ENCODE peak calls at places on chromosomes 5 and 9, in six cellular contexts. One of them, this sample, is unnamed.

GRCh38 chr9:89466451-89467277 is 31.2 kb downstream of the SEMA4D start:
- DNase-seq in NCI-H1105 treated with DMSO at 0.1 percent for 48 hours: no peak
- DNase-seq in germinal center: no peak
- DNase-seq in activated T-helper 1 cell treated with Interleukin-2 at 50 U/mL for 16 hours: no peak
- DNase-seq in SHP77: no peak
- DNase-seq in T-helper 1 cell: no peak
- DNase-seq in this sample: no peak

GRCh38 chr5:159458217-159458711 is 128.0 kb upstream of the IL12B start:
- DNase-seq in germinal center: peak
- DNase-seq in activated T-helper 1 cell treated with Interleukin-2 at 50 U/mL for 16 hours: no peak
- DNase-seq in NCI-H1105 treated with DMSO at 0.1 percent for 48 hours: no peak
- DNase-seq in T-helper 1 cell: no peak
- DNase-seq in SHP77: no peak
- DNase-seq in this sample: no peak

GRCh38 chr5:137695651-137696428 is 40.0 kb downstream of the KLHL3 start:
- DNase-seq in germinal center: no peak
- DNase-seq in T-helper 1 cell: no peak
- DNase-seq in activated T-helper 1 cell treated with Interleukin-2 at 50 U/mL for 16 hours: peak
- DNase-seq in SHP77: no peak
- DNase-seq in NCI-H1105 treated with DMSO at 0.1 percent for 48 hours: no peak
- DNase-seq in this sample: no peak

GRCh38 chr9:123465304-123465703 is 109.3 kb downstream of the CRB2 start:
- DNase-seq in SHP77: no peak
- DNase-seq in germinal center: no peak
- DNase-seq in T-helper 1 cell: no peak
- DNase-seq in NCI-H1105 treated with DMSO at 0.1 percent for 48 hours: no peak
- DNase-seq in activated T-helper 1 cell treated with Interleukin-2 at 50 U/mL for 16 hours: no peak
- DNase-seq in this sample: no peak

GRCh38 chr9:106286249-106286648 is 576.7 kb upstream of the ZNF462 start:
- DNase-seq in NCI-H1105 treated with DMSO at 0.1 percent for 48 hours: peak
- DNase-seq in germinal center: no peak
- DNase-seq in SHP77: peak
- DNase-seq in T-helper 1 cell: no peak
- DNase-seq in activated T-helper 1 cell treated with Interleukin-2 at 50 U/mL for 16 hours: no peak
- DNase-seq in this sample: no peak

GRCh38 chr9:74951725-74952151 is 974 bp downstream of the C9orf40 start:
- DNase-seq in T-helper 1 cell: peak
- DNase-seq in activated T-helper 1 cell treated with Interleukin-2 at 50 U/mL for 16 hours: peak
- DNase-seq in germinal center: peak
- DNase-seq in NCI-H1105 treated with DMSO at 0.1 percent for 48 hours: peak
- DNase-seq in SHP77: peak
- DNase-seq in this sample: peak

GRCh38 chr5:78016831-78017529 is 240.8 kb upstream of the TBCA start:
- DNase-seq in activated T-helper 1 cell treated with Interleukin-2 at 50 U/mL for 16 hours: no peak
- DNase-seq in germinal center: no peak
- DNase-seq in SHP77: no peak
- DNase-seq in NCI-H1105 treated with DMSO at 0.1 percent for 48 hours: peak
- DNase-seq in T-helper 1 cell: no peak
- DNase-seq in this sample: no peak

GRCh38 chr5:144436007-144436406 is 265.3 kb downstream of the KCTD16 start:
- DNase-seq in NCI-H1105 treated with DMSO at 0.1 percent for 48 hours: peak
- DNase-seq in SHP77: no peak
- DNase-seq in activated T-helper 1 cell treated with Interleukin-2 at 50 U/mL for 16 hours: no peak
- DNase-seq in T-helper 1 cell: no peak
- DNase-seq in germinal center: no peak
- DNase-seq in this sample: no peak

GRCh38 chr9:77433675-77434445 is 214.3 kb downstream of the GNA14 start:
- DNase-seq in NCI-H1105 treated with DMSO at 0.1 percent for 48 hours: peak
- DNase-seq in germinal center: peak
- DNase-seq in SHP77: peak
- DNase-seq in activated T-helper 1 cell treated with Interleukin-2 at 50 U/mL for 16 hours: peak
- DNase-seq in T-helper 1 cell: no peak
- DNase-seq in this sample: peak

GRCh38 chr5:50623666-50624065 is 42.8 kb upstream of the PARP8 start:
- DNase-seq in activated T-helper 1 cell treated with Interleukin-2 at 50 U/mL for 16 hours: no peak
- DNase-seq in germinal center: no peak
- DNase-seq in NCI-H1105 treated with DMSO at 0.1 percent for 48 hours: no peak
- DNase-seq in T-helper 1 cell: no peak
- DNase-seq in SHP77: no peak
- DNase-seq in this sample: no peak

GRCh38 chr9:135702002-135702721 is at the start of gene KCNT1:
- DNase-seq in T-helper 1 cell: no peak
- DNase-seq in germinal center: peak
- DNase-seq in SHP77: peak
- DNase-seq in NCI-H1105 treated with DMSO at 0.1 percent for 48 hours: peak
- DNase-seq in activated T-helper 1 cell treated with Interleukin-2 at 50 U/mL for 16 hours: peak
- DNase-seq in this sample: peak

GRCh38 chr9:95077053-95077765 is 240.3 kb downstream of the FANCC start:
- DNase-seq in NCI-H1105 treated with DMSO at 0.1 percent for 48 hours: no peak
- DNase-seq in germinal center: no peak
- DNase-seq in T-helper 1 cell: no peak
- DNase-seq in SHP77: no peak
- DNase-seq in activated T-helper 1 cell treated with Interleukin-2 at 50 U/mL for 16 hours: no peak
- DNase-seq in this sample: no peak

GRCh38 chr9:6759114-6759977 is 1.6 kb downstream of the KDM4C start:
- DNase-seq in activated T-helper 1 cell treated with Interleukin-2 at 50 U/mL for 16 hours: no peak
- DNase-seq in T-helper 1 cell: no peak
- DNase-seq in SHP77: no peak
- DNase-seq in germinal center: peak
- DNase-seq in NCI-H1105 treated with DMSO at 0.1 percent for 48 hours: peak
- DNase-seq in this sample: peak

GRCh38 chr5:87383216-87383615 is 29.5 kb downstream of the CCNH start:
- DNase-seq in activated T-helper 1 cell treated with Interleukin-2 at 50 U/mL for 16 hours: no peak
- DNase-seq in SHP77: no peak
- DNase-seq in germinal center: no peak
- DNase-seq in T-helper 1 cell: no peak
- DNase-seq in NCI-H1105 treated with DMSO at 0.1 percent for 48 hours: no peak
- DNase-seq in this sample: no peak

GRCh38 chr9:98906273-98907040 is 37.2 kb upstream of the COL15A1 start:
- DNase-seq in NCI-H1105 treated with DMSO at 0.1 percent for 48 hours: peak
- DNase-seq in T-helper 1 cell: no peak
- DNase-seq in SHP77: no peak
- DNase-seq in activated T-helper 1 cell treated with Interleukin-2 at 50 U/mL for 16 hours: no peak
- DNase-seq in germinal center: no peak
- DNase-seq in this sample: no peak

GRCh38 chr5:155270737-155271136 is 257.2 kb downstream of the KIF4B start:
- DNase-seq in activated T-helper 1 cell treated with Interleukin-2 at 50 U/mL for 16 hours: no peak
- DNase-seq in SHP77: no peak
- DNase-seq in NCI-H1105 treated with DMSO at 0.1 percent for 48 hours: no peak
- DNase-seq in T-helper 1 cell: no peak
- DNase-seq in germinal center: no peak
- DNase-seq in this sample: no peak

GRCh38 chr9:14987858-14988257 is 77.6 kb upstream of the FREM1 start:
- DNase-seq in SHP77: no peak
- DNase-seq in NCI-H1105 treated with DMSO at 0.1 percent for 48 hours: no peak
- DNase-seq in activated T-helper 1 cell treated with Interleukin-2 at 50 U/mL for 16 hours: no peak
- DNase-seq in T-helper 1 cell: no peak
- DNase-seq in germinal center: no peak
- DNase-seq in this sample: no peak

GRCh38 chr9:133148351-133149129 is 15.2 kb downstream of the GBGT1 start:
- DNase-seq in SHP77: no peak
- DNase-seq in NCI-H1105 treated with DMSO at 0.1 percent for 48 hours: peak
- DNase-seq in germinal center: no peak
- DNase-seq in T-helper 1 cell: no peak
- DNase-seq in activated T-helper 1 cell treated with Interleukin-2 at 50 U/mL for 16 hours: peak
- DNase-seq in this sample: peak

GRCh38 chr5:2163457-2163856 is 280.7 kb upstream of the IRX4 start:
- DNase-seq in SHP77: no peak
- DNase-seq in germinal center: no peak
- DNase-seq in activated T-helper 1 cell treated with Interleukin-2 at 50 U/mL for 16 hours: no peak
- DNase-seq in T-helper 1 cell: no peak
- DNase-seq in NCI-H1105 treated with DMSO at 0.1 percent for 48 hours: no peak
- DNase-seq in this sample: no peak

GRCh38 chr9:91066042-91066415 is 264.4 kb downstream of the SYK start:
- DNase-seq in activated T-helper 1 cell treated with Interleukin-2 at 50 U/mL for 16 hours: no peak
- DNase-seq in germinal center: no peak
- DNase-seq in T-helper 1 cell: no peak
- DNase-seq in SHP77: no peak
- DNase-seq in NCI-H1105 treated with DMSO at 0.1 percent for 48 hours: no peak
- DNase-seq in this sample: no peak

GRCh38 chr5:84383296-84383815 is 1.3 kb downstream of the EDIL3 start:
- DNase-seq in NCI-H1105 treated with DMSO at 0.1 percent for 48 hours: no peak
- DNase-seq in activated T-helper 1 cell treated with Interleukin-2 at 50 U/mL for 16 hours: no peak
- DNase-seq in T-helper 1 cell: no peak
- DNase-seq in SHP77: no peak
- DNase-seq in germinal center: no peak
- DNase-seq in this sample: no peak

GRCh38 chr5:72125931-72126620 is 18.8 kb downstream of the MAP1B start:
- DNase-seq in germinal center: no peak
- DNase-seq in NCI-H1105 treated with DMSO at 0.1 percent for 48 hours: no peak
- DNase-seq in SHP77: no peak
- DNase-seq in activated T-helper 1 cell treated with Interleukin-2 at 50 U/mL for 16 hours: no peak
- DNase-seq in T-helper 1 cell: no peak
- DNase-seq in this sample: no peak

GRCh38 chr9:122389799-122390481 is 19.1 kb downstream of the PTGS1 start:
- DNase-seq in SHP77: no peak
- DNase-seq in activated T-helper 1 cell treated with Interleukin-2 at 50 U/mL for 16 hours: no peak
- DNase-seq in NCI-H1105 treated with DMSO at 0.1 percent for 48 hours: no peak
- DNase-seq in germinal center: peak
- DNase-seq in T-helper 1 cell: no peak
- DNase-seq in this sample: no peak

GRCh38 chr5:15074651-15075050 is 203.1 kb upstream of the ANKH start:
- DNase-seq in NCI-H1105 treated with DMSO at 0.1 percent for 48 hours: no peak
- DNase-seq in SHP77: no peak
- DNase-seq in T-helper 1 cell: no peak
- DNase-seq in activated T-helper 1 cell treated with Interleukin-2 at 50 U/mL for 16 hours: no peak
- DNase-seq in germinal center: no peak
- DNase-seq in this sample: no peak

GRCh38 chr9:16358751-16359150 is 511.7 kb downstream of the BNC2 start:
- DNase-seq in SHP77: no peak
- DNase-seq in NCI-H1105 treated with DMSO at 0.1 percent for 48 hours: no peak
- DNase-seq in activated T-helper 1 cell treated with Interleukin-2 at 50 U/mL for 16 hours: no peak
- DNase-seq in T-helper 1 cell: no peak
- DNase-seq in germinal center: no peak
- DNase-seq in this sample: no peak

GRCh38 chr9:109497193-109498165 is 628 bp downstream of the PTPN3 start:
- DNase-seq in SHP77: peak
- DNase-seq in T-helper 1 cell: no peak
- DNase-seq in activated T-helper 1 cell treated with Interleukin-2 at 50 U/mL for 16 hours: no peak
- DNase-seq in germinal center: no peak
- DNase-seq in NCI-H1105 treated with DMSO at 0.1 percent for 48 hours: peak
- DNase-seq in this sample: no peak

GRCh38 chr5:83363111-83363510 is 108.4 kb upstream of the VCAN start:
- DNase-seq in T-helper 1 cell: no peak
- DNase-seq in germinal center: no peak
- DNase-seq in SHP77: no peak
- DNase-seq in activated T-helper 1 cell treated with Interleukin-2 at 50 U/mL for 16 hours: no peak
- DNase-seq in NCI-H1105 treated with DMSO at 0.1 percent for 48 hours: no peak
- DNase-seq in this sample: no peak

GRCh38 chr5:158013939-158014338 is 155.0 kb upstream of the CLINT1 start:
- DNase-seq in NCI-H1105 treated with DMSO at 0.1 percent for 48 hours: no peak
- DNase-seq in T-helper 1 cell: no peak
- DNase-seq in activated T-helper 1 cell treated with Interleukin-2 at 50 U/mL for 16 hours: no peak
- DNase-seq in germinal center: peak
- DNase-seq in SHP77: no peak
- DNase-seq in this sample: no peak

GRCh38 chr5:119019431-119020348 is 31.3 kb upstream of the DTWD2 start:
- DNase-seq in activated T-helper 1 cell treated with Interleukin-2 at 50 U/mL for 16 hours: no peak
- DNase-seq in T-helper 1 cell: no peak
- DNase-seq in NCI-H1105 treated with DMSO at 0.1 percent for 48 hours: no peak
- DNase-seq in SHP77: no peak
- DNase-seq in germinal center: no peak
- DNase-seq in this sample: no peak

GRCh38 chr5:99817796-99818195 is 717.4 kb upstream of the FAM174A start:
- DNase-seq in T-helper 1 cell: no peak
- DNase-seq in activated T-helper 1 cell treated with Interleukin-2 at 50 U/mL for 16 hours: no peak
- DNase-seq in SHP77: no peak
- DNase-seq in NCI-H1105 treated with DMSO at 0.1 percent for 48 hours: no peak
- DNase-seq in germinal center: no peak
- DNase-seq in this sample: no peak

GRCh38 chr5:12911156-12911555 is 1006.9 kb upstream of the CTNND2 start:
- DNase-seq in germinal center: no peak
- DNase-seq in activated T-helper 1 cell treated with Interleukin-2 at 50 U/mL for 16 hours: no peak
- DNase-seq in SHP77: no peak
- DNase-seq in T-helper 1 cell: no peak
- DNase-seq in NCI-H1105 treated with DMSO at 0.1 percent for 48 hours: no peak
- DNase-seq in this sample: no peak

GRCh38 chr5:159061186-159061796 is 38.4 kb downstream of the EBF1 start:
- DNase-seq in germinal center: no peak
- DNase-seq in SHP77: no peak
- DNase-seq in T-helper 1 cell: no peak
- DNase-seq in activated T-helper 1 cell treated with Interleukin-2 at 50 U/mL for 16 hours: no peak
- DNase-seq in NCI-H1105 treated with DMSO at 0.1 percent for 48 hours: no peak
- DNase-seq in this sample: no peak

GRCh38 chr5:131589510-131590348 is 45.3 kb downstream of the RAPGEF6 start:
- DNase-seq in T-helper 1 cell: no peak
- DNase-seq in activated T-helper 1 cell treated with Interleukin-2 at 50 U/mL for 16 hours: no peak
- DNase-seq in SHP77: peak
- DNase-seq in NCI-H1105 treated with DMSO at 0.1 percent for 48 hours: peak
- DNase-seq in germinal center: peak
- DNase-seq in this sample: no peak

GRCh38 chr9:86041331-86041741 is 58.0 kb downstream of the GOLM1 start:
- DNase-seq in germinal center: no peak
- DNase-seq in T-helper 1 cell: no peak
- DNase-seq in SHP77: no peak
- DNase-seq in NCI-H1105 treated with DMSO at 0.1 percent for 48 hours: no peak
- DNase-seq in activated T-helper 1 cell treated with Interleukin-2 at 50 U/mL for 16 hours: no peak
- DNase-seq in this sample: no peak

GRCh38 chr9:106588601-106589000 is 274.4 kb upstream of the ZNF462 start:
- DNase-seq in germinal center: no peak
- DNase-seq in activated T-helper 1 cell treated with Interleukin-2 at 50 U/mL for 16 hours: no peak
- DNase-seq in T-helper 1 cell: no peak
- DNase-seq in NCI-H1105 treated with DMSO at 0.1 percent for 48 hours: no peak
- DNase-seq in SHP77: no peak
- DNase-seq in this sample: no peak

GRCh38 chr9:132744881-132745761 is 74.9 kb downstream of the GTF3C4 start:
- DNase-seq in SHP77: no peak
- DNase-seq in NCI-H1105 treated with DMSO at 0.1 percent for 48 hours: peak
- DNase-seq in T-helper 1 cell: no peak
- DNase-seq in activated T-helper 1 cell treated with Interleukin-2 at 50 U/mL for 16 hours: no peak
- DNase-seq in germinal center: no peak
- DNase-seq in this sample: no peak